ENCODE peak calls at places on chromosomes 1 and 21, in four cellular contexts. B, R, F and Z are unnamed samples.
A peak's percentile ranks its signal among the peaks of the same experiment; 100 is the strongest.

GRCh38 chr21:46243865-46244490 is 15.4 kb upstream of the LSS start:
- DNase-seq in B (no peak), R (no peak), F (no peak), Z (no peak)

GRCh38 chr21:36075171-36075570 is 5.3 kb downstream of the CBR1 start:
- DNase-seq in B (no peak), R (no peak), F (no peak), Z (no peak)

GRCh38 chr1:147669475-147670318 is 627 bp downstream of the ACP6 start:
- DNase-seq in B (peak; percentile 1), R (no peak), F (peak; percentile 46), Z (peak; percentile 46)

GRCh38 chr1:36083635-36084501 is at the start of gene TEKT2:
- DNase-seq in B (peak; percentile 31), R (peak; percentile 89), F (no peak), Z (no peak)

GRCh38 chr1:80540605-80541004 is 1260.1 kb upstream of the ADGRL2 start:
- DNase-seq in B (no peak), R (no peak), F (no peak), Z (no peak)

GRCh38 chr1:157034137-157034800 is 11.3 kb downstream of the ARHGEF11 start:
- DNase-seq in B (no peak), R (no peak), F (no peak), Z (no peak)

GRCh38 chr1:94012686-94013330 is 103.6 kb upstream of the GCLM start:
- DNase-seq in B (no peak), R (no peak), F (no peak), Z (no peak)

GRCh38 chr1:172902200-172902599 is 148.5 kb downstream of the TNFSF18 start:
- DNase-seq in B (no peak), R (no peak), F (no peak), Z (no peak)

GRCh38 chr1:243851129-243851756 is 1.2 kb upstream of the AKT3 start:
- DNase-seq in B (peak; percentile 4), R (no peak), F (no peak), Z (peak; percentile 15)

GRCh38 chr1:198018529-198018928 is 101.4 kb downstream of the LHX9 start:
- DNase-seq in B (no peak), R (no peak), F (no peak), Z (no peak)

GRCh38 chr1:162873671-162874666 is 13.0 kb upstream of the CCDC190 start:
- DNase-seq in B (no peak), R (no peak), F (no peak), Z (no peak)

GRCh38 chr1:44336668-44337067 is 18.4 kb downstream of the ERI3 start:
- DNase-seq in B (no peak), R (no peak), F (no peak), Z (no peak)

GRCh38 chr1:27744556-27744955 is 18.8 kb downstream of the FAM76A start:
- DNase-seq in B (no peak), R (no peak), F (no peak), Z (no peak)

GRCh38 chr1:160206421-160207117 is 1.4 kb downstream of the PEA15 start:
- DNase-seq in B (peak; percentile 37), R (no peak), F (no peak), Z (no peak)

GRCh38 chr1:182662121-182662890 is 22.1 kb downstream of the RGS8 start:
- DNase-seq in B (no peak), R (no peak), F (no peak), Z (no peak)